ENCODE peak calls at places on chromosomes 3 and 15, in four cellular contexts. D is colonic mucosa, J is prostate gland, C is WERI-Rb-1. N is an unnamed sample.

GRCh38 chr15:92747047-92747446 is 91.5 kb upstream of the FAM174B start:
- DNase-seq in D (no peak), J (no peak), C (no peak), N (no peak)

GRCh38 chr3:187112934-187113793 is 26.1 kb downstream of the RPL39L start:
- DNase-seq in D (no peak), J (no peak), C (no peak), N (no peak)

GRCh38 chr3:42507751-42508335 is 5.4 kb downstream of the VIPR1 start:
- DNase-seq in D (no peak), J (no peak), C (no peak), N (peak)

GRCh38 chr3:177813322-177813721 is 616.0 kb upstream of the TBL1XR1 start:
- DNase-seq in D (no peak), J (peak), C (no peak), N (no peak)

GRCh38 chr3:37753428-37753827 is 108.3 kb upstream of the CTDSPL start:
- DNase-seq in D (no peak), J (no peak), C (no peak), N (no peak)

GRCh38 chr3:193771011-193771697 is 178.1 kb downstream of the OPA1 start:
- DNase-seq in D (no peak), J (no peak), C (no peak), N (no peak)

GRCh38 chr3:41418961-41419691 is 219.8 kb downstream of the CTNNB1 start:
- DNase-seq in D (no peak), J (no peak), C (no peak), N (no peak)

GRCh38 chr3:106120334-106120733 is 251.5 kb upstream of the CBLB start:
- DNase-seq in D (no peak), J (no peak), C (no peak), N (no peak)

GRCh38 chr3:115232167-115232566 is 85.1 kb upstream of the ZBTB20 start:
- DNase-seq in D (no peak), J (no peak), C (no peak), N (no peak)

GRCh38 chr3:115227046-115227445 is 80.0 kb upstream of the ZBTB20 start:
- DNase-seq in D (no peak), J (no peak), C (no peak), N (no peak)

GRCh38 chr3:115233021-115233420 is 85.9 kb upstream of the ZBTB20 start:
- DNase-seq in D (no peak), J (no peak), C (no peak), N (no peak)

GRCh38 chr3:115227461-115227860 is 80.4 kb upstream of the ZBTB20 start:
- DNase-seq in D (no peak), J (no peak), C (no peak), N (no peak)

DNA sequence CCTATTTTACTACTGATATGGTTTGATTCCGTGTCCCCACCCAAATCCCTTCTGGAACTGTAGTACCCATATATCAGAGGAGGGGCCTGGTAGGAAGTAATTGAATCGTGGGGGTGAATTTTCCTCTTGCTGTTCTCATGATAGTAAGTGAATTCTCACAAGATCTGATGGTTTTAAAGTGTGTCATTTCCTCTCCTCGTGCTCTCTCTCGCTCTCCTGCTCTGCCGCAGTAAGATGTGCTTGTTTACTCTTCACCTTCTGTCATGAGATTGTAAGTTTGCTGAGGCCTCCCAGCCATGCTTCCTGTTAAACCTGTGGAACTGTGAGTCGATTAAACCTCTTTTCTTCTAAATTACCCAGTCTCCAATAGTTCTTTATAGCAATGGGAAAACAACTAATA is 81.2 kb upstream of the ZBTB20 start:
- DNase-seq in D (no peak), J (no peak), C (no peak), N (no peak)
- TF ChIP-seq CTCF in D (no peak), J (no peak), C (no peak), N (no peak)

GRCh38 chr15:66788024-66788423 is 86.0 kb downstream of the SMAD6 start:
- DNase-seq in D (no peak), J (no peak), C (no peak), N (no peak)

GRCh38 chr15:66786222-66786621 is 84.2 kb downstream of the SMAD6 start:
- DNase-seq in D (no peak), J (no peak), C (no peak), N (no peak)

GRCh38 chr15:66787472-66787871 is 85.4 kb downstream of the SMAD6 start:
- DNase-seq in D (no peak), J (no peak), C (no peak), N (no peak)

GRCh38 chr15:66786708-66787471 is 84.9 kb downstream of the SMAD6 start:
- DNase-seq in D (no peak), J (no peak), C (no peak), N (no peak)

DNA sequence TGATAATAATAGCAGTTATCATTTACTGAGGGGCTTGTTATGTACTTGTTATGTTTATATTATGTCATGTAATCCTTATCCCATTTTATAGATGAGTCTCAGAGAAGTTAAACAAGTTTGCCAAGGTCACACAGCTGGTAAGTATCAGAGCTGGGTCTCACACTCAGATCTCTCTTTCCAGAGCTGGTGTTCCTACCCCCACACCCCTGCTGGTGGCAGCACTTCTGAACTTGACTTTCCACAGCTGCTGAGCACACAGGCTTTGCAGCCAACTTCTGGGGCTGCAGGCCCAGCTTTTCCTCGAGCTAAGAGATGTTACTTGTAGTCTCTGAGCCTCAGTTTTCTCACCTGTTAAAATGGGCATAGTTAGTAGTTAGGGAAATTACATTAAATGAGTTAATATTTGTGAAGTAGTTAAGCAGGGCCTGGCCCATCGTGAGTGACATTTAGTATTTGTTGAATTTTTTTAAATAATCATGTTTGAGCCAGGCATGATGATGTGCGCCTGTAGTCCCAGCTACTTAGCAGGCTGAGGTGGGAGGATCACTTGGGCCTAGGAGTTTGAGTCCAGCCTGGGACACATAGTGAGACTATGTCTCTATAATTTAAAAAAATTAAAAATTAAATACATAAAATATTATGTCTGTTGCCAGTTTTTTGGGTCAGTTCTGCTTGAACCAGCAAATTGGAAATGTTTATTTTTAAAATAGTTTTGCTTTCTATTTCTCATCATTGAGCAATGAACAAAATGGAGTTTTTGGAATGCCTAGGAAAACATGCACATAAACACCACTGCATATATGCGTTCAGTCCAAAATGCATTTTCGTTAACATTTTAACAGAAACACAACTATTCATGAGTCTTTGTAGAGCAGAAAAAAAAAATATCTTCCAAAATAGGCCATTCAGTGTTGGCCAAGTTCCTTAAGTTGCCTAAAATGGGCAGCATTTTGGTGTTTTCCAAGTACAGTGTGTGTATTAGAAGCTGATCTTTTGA is 87.3 kb downstream of the SMAD6 start:
- DNase-seq in D (no peak), J (no peak), C (peak), N (no peak)
- TF ChIP-seq CTCF in D (no peak), J (peak), C (peak), N (no peak)

GRCh38 chr3:107911337-107912000 is 179.4 kb downstream of the CD47 start:
- DNase-seq in D (no peak), J (no peak), C (no peak), N (no peak)
- TF ChIP-seq CTCF in D (no peak), J (no peak), C (no peak), N (no peak)

GRCh38 chr3:113771993-113772392 is 25.2 kb downstream of the ATP6V1A start:
- DNase-seq in D (no peak), J (no peak), C (no peak), N (no peak)

GRCh38 chr3:113773381-113773780 is 26.5 kb downstream of the ATP6V1A start:
- DNase-seq in D (no peak), J (no peak), C (no peak), N (no peak)

GRCh38 chr3:113764698-113765097 is 17.9 kb downstream of the ATP6V1A start:
- DNase-seq in D (no peak), J (no peak), C (peak), N (no peak)

GRCh38 chr3:113769551-113769950 is 22.7 kb downstream of the ATP6V1A start:
- DNase-seq in D (no peak), J (no peak), C (no peak), N (no peak)
- TF ChIP-seq CTCF in D (no peak), J (no peak), C (no peak), N (no peak)

GRCh38 chr3:30294241-30294667 is 312.1 kb upstream of the TGFBR2 start:
- DNase-seq in D (no peak), J (no peak), C (no peak), N (no peak)
- TF ChIP-seq CTCF in D (no peak), J (no peak), C (no peak), N (no peak)